ENCODE peak calls at places on chromosomes 7 and 10, in nine cellular contexts. N is AG04450, C is heart left ventricle, Y is tibial artery, A is thoracic aorta, O is GM12865, Z is psoas muscle, X is neural progenitor cell, V is IMR-90. E is an unnamed sample.

GRCh38 chr10:30489291-30489823 is 55.4 kb downstream of the MAP3K8 start:
- DNase-seq in Y (no peak), O (no peak), C (no peak), A (no peak), N (no peak), X (peak; percentile 18), Z (no peak), V (no peak), E (no peak)

GRCh38 chr7:140719711-140720110 is 23.2 kb downstream of the NDUFB2 start:
- DNase-seq in A (no peak), V (peak; percentile 56), N (no peak), C (no peak), X (no peak), Z (no peak), Y (no peak), O (no peak), E (no peak)

GRCh38 chr10:124318076-124318475 is 100.6 kb downstream of the OAT start:
- DNase-seq in N (no peak), O (no peak), Z (no peak), C (no peak), V (no peak), Y (no peak), X (no peak), A (no peak), E (no peak)

GRCh38 chr10:63608511-63608910 is 87.3 kb downstream of the REEP3 start:
- DNase-seq in A (no peak), N (no peak), C (no peak), O (no peak), Z (no peak), V (no peak), Y (no peak), X (no peak), E (no peak)

GRCh38 chr10:57964371-57964770 is 303.3 kb downstream of the IPMK start:
- DNase-seq in X (no peak), A (no peak), Z (no peak), Y (no peak), V (peak; percentile 74), N (no peak), O (no peak), C (peak; percentile 47), E (no peak)

GRCh38 chr7:78736548-78736947 is 716.9 kb downstream of the MAGI2 start:
- DNase-seq in V (no peak), C (no peak), N (no peak), X (no peak), Z (no peak), A (no peak), Y (no peak), O (no peak), E (no peak)

GRCh38 chr10:79484476-79484875 is 27.9 kb upstream of the EIF5AL1 start:
- DNase-seq in C (no peak), O (no peak), Y (no peak), X (no peak), A (no peak), Z (no peak), V (no peak), N (no peak), E (no peak)

GRCh38 chr7:42527004-42527403 is 290.0 kb upstream of the GLI3 start:
- DNase-seq in X (peak; percentile 29), N (no peak), A (no peak), Y (no peak), O (no peak), C (no peak), Z (no peak), V (no peak), E (no peak)

GRCh38 chr7:82078807-82079206 is 309.0 kb upstream of the HGF start:
- DNase-seq in C (no peak), X (no peak), V (no peak), N (no peak), Y (no peak), Z (no peak), O (peak; percentile 7), A (no peak), E (no peak)

GRCh38 chr7:41052736-41053135 is 650.2 kb downstream of the INHBA start:
- DNase-seq in N (no peak), Z (no peak), X (no peak), V (no peak), A (no peak), O (no peak), C (no peak), Y (no peak), E (no peak)

GRCh38 chr10:129520440-129521080 is 53.5 kb downstream of the MGMT start:
- DNase-seq in A (no peak), X (no peak), Z (peak; percentile 28), C (no peak), Y (no peak), V (no peak), N (no peak), O (no peak), E (no peak)

GRCh38 chr10:101932182-101932581 is 88.6 kb upstream of the KCNIP2 start:
- DNase-seq in O (peak; percentile 7), Z (no peak), N (no peak), C (no peak), A (no peak), V (no peak), X (no peak), Y (no peak), E (no peak)

GRCh38 chr10:82866424-82867020 is 991.5 kb downstream of the NRG3 start:
- DNase-seq in V (peak; percentile 0), A (no peak), C (no peak), N (no peak), Y (no peak), X (no peak), O (no peak), Z (no peak), E (no peak)

GRCh38 chr10:86178401-86179142 is 188.0 kb downstream of the GRID1 start:
- DNase-seq in O (peak; percentile 16), C (no peak), Y (peak; percentile 11), A (no peak), Z (no peak), N (no peak), X (peak; percentile 74), V (no peak), E (peak; percentile 5)
- TF ChIP-seq CTCF in O (peak; percentile 36), C (no peak), Y (peak; percentile 6), A (peak; percentile 18), Z (no peak), N (peak; percentile 34), X (peak; percentile 70), V (peak; percentile 21), E (no peak)

DNA sequence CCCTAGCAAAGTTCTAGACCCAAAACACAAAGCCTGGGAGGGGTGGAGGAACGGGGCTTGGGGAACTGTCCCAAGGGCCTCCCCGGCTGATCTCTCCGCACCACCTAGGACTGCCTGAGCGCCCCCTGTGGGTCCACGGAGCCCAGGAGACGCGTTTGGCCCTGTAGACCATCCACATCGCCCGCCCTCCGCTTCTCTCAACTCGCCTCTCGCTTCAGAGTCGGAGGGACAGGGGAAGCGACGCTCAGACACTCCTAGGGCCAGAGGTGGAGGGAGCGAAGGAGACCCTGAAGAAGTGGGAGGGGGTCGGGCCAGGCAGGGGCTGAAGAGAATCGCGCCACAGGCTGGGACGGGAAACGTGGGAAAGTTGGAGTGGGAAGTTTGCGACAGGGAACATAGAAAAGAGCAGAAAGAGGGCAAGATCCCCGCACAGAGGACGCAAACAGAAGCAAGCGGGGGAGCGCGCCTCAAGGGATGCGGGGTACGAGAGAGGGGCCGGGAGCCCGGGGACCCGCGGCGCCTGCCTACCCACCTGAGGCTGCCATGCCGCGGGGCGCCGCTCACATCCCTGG is 378 bp downstream of the PIK3AP1 start:
- DNase-seq in Y (peak; percentile 52), O (peak; percentile 88), X (peak; percentile 77), A (no peak), V (no peak), Z (peak; percentile 73), C (peak; percentile 70), N (no peak), E (peak; percentile 85)
- TF ChIP-seq CTCF in Y (peak; percentile 8), O (peak; percentile 93), X (peak; percentile 57), A (no peak), V (peak; percentile 38), Z (no peak), C (no peak), N (peak; percentile 31), E (peak; percentile 72)

GRCh38 chr10:5090551-5090950 is 3.7 kb upstream of the AKR1C3 start:
- DNase-seq in Y (no peak), X (no peak), N (no peak), C (no peak), A (no peak), V (no peak), Z (no peak), O (no peak), E (no peak)

GRCh38 chr10:5088703-5089261 is 5.4 kb upstream of the AKR1C3 start:
- DNase-seq in Y (no peak), O (no peak), C (no peak), A (no peak), Z (no peak), V (no peak), X (no peak), N (no peak), E (no peak)

GRCh38 chr10:5091196-5091595 is 3.0 kb upstream of the AKR1C3 start:
- DNase-seq in V (no peak), Y (no peak), Z (no peak), C (no peak), O (no peak), X (no peak), A (no peak), N (no peak), E (no peak)

GRCh38 chr10:5092375-5092774 is 1.8 kb upstream of the AKR1C3 start:
- DNase-seq in A (no peak), C (no peak), O (no peak), N (no peak), Z (no peak), X (no peak), V (no peak), Y (no peak), E (no peak)

DNA sequence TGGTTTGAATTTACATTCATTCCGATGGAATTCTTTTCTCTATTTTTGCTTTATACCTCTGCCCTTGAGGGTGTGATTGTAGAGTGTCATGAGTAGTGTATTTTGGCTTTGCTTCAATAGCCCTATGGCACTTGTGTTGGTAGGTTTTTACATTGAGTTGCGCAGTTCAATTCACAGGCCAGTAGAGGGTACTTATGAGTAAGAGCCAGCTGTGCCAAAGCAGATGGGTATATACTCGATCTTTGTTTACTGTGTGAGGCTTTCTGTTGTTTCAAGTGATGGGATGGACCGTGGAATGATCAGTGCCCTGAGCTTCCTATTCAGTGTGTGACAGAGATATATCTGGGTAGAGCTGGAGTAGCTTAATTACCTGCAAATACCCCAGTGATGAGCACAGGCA is 4.3 kb upstream of the AKR1C3 start:
- DNase-seq in C (no peak), V (peak; percentile 28), Y (no peak), Z (no peak), O (peak; percentile 38), X (peak; percentile 57), N (no peak), A (no peak), E (peak; percentile 8)
- TF ChIP-seq CTCF in C (peak; percentile 6), V (peak; percentile 18), Y (no peak), Z (no peak), O (peak; percentile 37), X (peak; percentile 65), N (peak; percentile 56), A (no peak), E (peak; percentile 38)

GRCh38 chr10:53843691-53844362 is 957.2 kb downstream of the PCDH15 start:
- DNase-seq in A (no peak), O (no peak), V (no peak), Y (peak; percentile 28), C (no peak), Z (no peak), N (no peak), X (no peak), E (no peak)

GRCh38 chr10:53841746-53842145 is 959.3 kb downstream of the PCDH15 start:
- DNase-seq in C (no peak), Y (no peak), Z (no peak), A (no peak), V (no peak), X (no peak), O (no peak), N (no peak), E (no peak)

GRCh38 chr10:53846809-53847208 is 954.2 kb downstream of the PCDH15 start:
- DNase-seq in Y (no peak), N (no peak), X (peak; percentile 28), V (no peak), C (no peak), O (no peak), A (no peak), Z (no peak), E (no peak)
- TF ChIP-seq CTCF in Y (no peak), N (peak; percentile 25), X (peak; percentile 49), V (peak; percentile 18), C (no peak), O (no peak), A (no peak), Z (no peak), E (no peak)